ENCODE peak calls at places on chromosome 2, in four cellular contexts. One of them, this sample, is unnamed.

GRCh38 chr2:77161009-77161408 is 361.2 kb downstream of the LRRTM4 start:
- DNase-seq in IMR-90: peak; percentile 3
- DNase-seq in transverse colon: no peak
- DNase-seq in NB4: no peak
- DNase-seq in this sample: no peak

GRCh38 chr2:36650031-36650430 is 46.5 kb upstream of the VIT start:
- DNase-seq in IMR-90: peak; percentile 75
- DNase-seq in transverse colon: peak; percentile 46
- DNase-seq in NB4: peak; percentile 40
- DNase-seq in this sample: peak; percentile 70

GRCh38 chr2:224764565-224765236 is 48.5 kb upstream of the CCDC195 start:
- DNase-seq in NB4: no peak
- DNase-seq in IMR-90: no peak
- DNase-seq in transverse colon: no peak
- DNase-seq in this sample: peak; percentile 24

GRCh38 chr2:164954954-164955701 is at the start of gene SLC38A11:
- DNase-seq in NB4: no peak
- DNase-seq in IMR-90: no peak
- DNase-seq in transverse colon: peak; percentile 22
- DNase-seq in this sample: no peak

GRCh38 chr2:20370191-20370590 is 19.5 kb upstream of the PUM2 start:
- DNase-seq in NB4: no peak
- DNase-seq in transverse colon: no peak
- DNase-seq in IMR-90: peak; percentile 68
- DNase-seq in this sample: no peak

GRCh38 chr2:190846746-190847145 is 33.9 kb upstream of the GLS start:
- DNase-seq in IMR-90: no peak
- DNase-seq in NB4: no peak
- DNase-seq in transverse colon: no peak
- DNase-seq in this sample: no peak

GRCh38 chr2:11835403-11835802 is 89.0 kb downstream of the LPIN1 start:
- DNase-seq in IMR-90: no peak
- DNase-seq in transverse colon: no peak
- DNase-seq in NB4: peak; percentile 50
- DNase-seq in this sample: no peak

GRCh38 chr2:237129625-237130263 is 44.1 kb downstream of the COPS8 start:
- DNase-seq in IMR-90: no peak
- DNase-seq in transverse colon: no peak
- DNase-seq in NB4: no peak
- DNase-seq in this sample: no peak

GRCh38 chr2:11691071-11691660 is 21.2 kb upstream of the NTSR2 start:
- DNase-seq in IMR-90: no peak
- DNase-seq in transverse colon: no peak
- DNase-seq in NB4: no peak
- DNase-seq in this sample: no peak

GRCh38 chr2:77397763-77398162 is 124.4 kb downstream of the LRRTM4 start:
- DNase-seq in transverse colon: no peak
- DNase-seq in IMR-90: no peak
- DNase-seq in NB4: no peak
- DNase-seq in this sample: no peak

GRCh38 chr2:107020386-107020785 is 134.4 kb upstream of the ST6GAL2 start:
- DNase-seq in transverse colon: no peak
- DNase-seq in IMR-90: no peak
- DNase-seq in NB4: no peak
- DNase-seq in this sample: no peak

GRCh38 chr2:226585130-226585561 is 214.5 kb downstream of the IRS1 start:
- DNase-seq in NB4: no peak
- DNase-seq in transverse colon: no peak
- DNase-seq in IMR-90: no peak
- DNase-seq in this sample: no peak

GRCh38 chr2:70944291-70944690 is 8.6 kb downstream of the ATP6V1B1 start:
- DNase-seq in transverse colon: no peak
- DNase-seq in NB4: no peak
- DNase-seq in IMR-90: no peak
- DNase-seq in this sample: no peak

GRCh38 chr2:11532434-11533055 is 1.3 kb upstream of the GREB1 start:
- DNase-seq in IMR-90: peak; percentile 24
- DNase-seq in transverse colon: no peak
- DNase-seq in NB4: peak; percentile 77
- DNase-seq in this sample: peak; percentile 18

GRCh38 chr2:240646061-240646899 is 21.0 kb downstream of the GPR35 start:
- DNase-seq in NB4: peak; percentile 59
- DNase-seq in transverse colon: no peak
- DNase-seq in IMR-90: no peak
- DNase-seq in this sample: no peak

GRCh38 chr2:10331033-10331701 is 28.5 kb downstream of the HPCAL1 start:
- DNase-seq in transverse colon: peak; percentile 80
- DNase-seq in NB4: peak; percentile 92
- DNase-seq in IMR-90: no peak
- DNase-seq in this sample: peak; percentile 52

GRCh38 chr2:127220102-127220806 is at the start of gene CYP27C1:
- DNase-seq in IMR-90: no peak
- DNase-seq in transverse colon: no peak
- DNase-seq in NB4: peak; percentile 54
- DNase-seq in this sample: no peak

GRCh38 chr2:27537287-27537686 is 40.6 kb downstream of the GCKR start:
- DNase-seq in IMR-90: no peak
- DNase-seq in transverse colon: no peak
- DNase-seq in NB4: no peak
- DNase-seq in this sample: no peak

GRCh38 chr2:226124548-226125011 is 675.0 kb downstream of the IRS1 start:
- DNase-seq in IMR-90: peak; percentile 23
- DNase-seq in transverse colon: no peak
- DNase-seq in NB4: no peak
- DNase-seq in this sample: no peak

GRCh38 chr2:233413529-233414272 is 59.4 kb downstream of the DGKD start:
- DNase-seq in IMR-90: peak; percentile 46
- DNase-seq in transverse colon: no peak
- DNase-seq in NB4: peak; percentile 32
- DNase-seq in this sample: no peak

GRCh38 chr2:149573760-149574159 is 13.8 kb downstream of the MMADHC start:
- DNase-seq in transverse colon: no peak
- DNase-seq in NB4: peak; percentile 11
- DNase-seq in IMR-90: peak; percentile 48
- DNase-seq in this sample: no peak

GRCh38 chr2:169360984-169361705 is 1.2 kb downstream of the LRP2 start:
- DNase-seq in transverse colon: no peak
- DNase-seq in NB4: no peak
- DNase-seq in IMR-90: no peak
- DNase-seq in this sample: no peak

GRCh38 chr2:101479328-101479727 is 4.4 kb upstream of the RFX8 start:
- DNase-seq in transverse colon: no peak
- DNase-seq in NB4: no peak
- DNase-seq in IMR-90: peak; percentile 18
- DNase-seq in this sample: no peak

GRCh38 chr2:97774425-97774824 is 61.0 kb downstream of the ZAP70 start:
- DNase-seq in IMR-90: no peak
- DNase-seq in NB4: peak; percentile 19
- DNase-seq in transverse colon: no peak
- DNase-seq in this sample: no peak

GRCh38 chr2:128324008-128324896 is 5.6 kb upstream of the HS6ST1 start:
- DNase-seq in transverse colon: no peak
- DNase-seq in NB4: no peak
- DNase-seq in IMR-90: no peak
- DNase-seq in this sample: peak; percentile 0

DNA sequence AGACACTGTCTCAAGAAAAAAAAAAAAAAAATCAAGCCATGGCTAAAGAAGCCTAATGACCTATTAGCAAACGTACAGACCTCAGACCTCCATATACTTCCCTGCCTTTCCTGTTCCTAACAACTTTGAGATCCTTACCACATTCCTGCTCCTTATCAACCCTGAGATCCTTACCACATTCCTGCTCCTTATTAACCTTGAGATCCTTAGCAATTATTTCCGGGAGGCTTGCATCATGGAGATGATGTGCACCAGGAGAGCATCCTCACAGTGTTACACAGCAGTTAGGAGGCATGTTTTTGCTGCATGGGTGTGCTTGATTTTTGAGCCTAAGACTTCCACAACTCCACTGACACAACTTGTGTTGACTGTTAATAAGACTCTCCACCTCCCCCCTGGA is 54.6 kb upstream of the RASGRP3 start:
- DNase-seq in transverse colon: no peak
- DNase-seq in IMR-90: no peak
- DNase-seq in NB4: no peak
- DNase-seq in this sample: no peak
- H3K4me3 ChIP-seq in transverse colon: no peak overlapping the region
- H3K4me3 ChIP-seq in IMR-90: no peak overlapping the region
- H3K4me3 ChIP-seq in NB4: no peak overlapping the region
- H3K4me3 ChIP-seq in this sample: no peak overlapping the region

GRCh38 chr2:55113976-55114564 is 63.8 kb upstream of the RTN4 start:
- DNase-seq in IMR-90: no peak
- DNase-seq in NB4: peak; percentile 64
- DNase-seq in transverse colon: no peak
- DNase-seq in this sample: no peak

GRCh38 chr2:55111230-55111569 is 60.9 kb upstream of the RTN4 start:
- DNase-seq in NB4: no peak
- DNase-seq in IMR-90: no peak
- DNase-seq in transverse colon: no peak
- DNase-seq in this sample: no peak

GRCh38 chr2:55109219-55109891 is 59.1 kb upstream of the RTN4 start:
- DNase-seq in IMR-90: peak; percentile 92
- DNase-seq in transverse colon: peak; percentile 22
- DNase-seq in NB4: peak; percentile 44
- DNase-seq in this sample: no peak

GRCh38 chr2:55112229-55113016 is 62.2 kb upstream of the RTN4 start:
- DNase-seq in transverse colon: peak; percentile 60
- DNase-seq in IMR-90: peak; percentile 78
- DNase-seq in NB4: peak; percentile 93
- DNase-seq in this sample: no peak

GRCh38 chr2:55111570-55112228 is 61.4 kb upstream of the RTN4 start:
- DNase-seq in IMR-90: peak; percentile 96
- DNase-seq in transverse colon: peak; percentile 54
- DNase-seq in NB4: peak; percentile 100
- DNase-seq in this sample: no peak
- TF ChIP-seq CTCF in IMR-90: no peak
- TF ChIP-seq CTCF in transverse colon: no peak
- TF ChIP-seq CTCF in NB4: no peak
- TF ChIP-seq CTCF in this sample: no peak

DNA sequence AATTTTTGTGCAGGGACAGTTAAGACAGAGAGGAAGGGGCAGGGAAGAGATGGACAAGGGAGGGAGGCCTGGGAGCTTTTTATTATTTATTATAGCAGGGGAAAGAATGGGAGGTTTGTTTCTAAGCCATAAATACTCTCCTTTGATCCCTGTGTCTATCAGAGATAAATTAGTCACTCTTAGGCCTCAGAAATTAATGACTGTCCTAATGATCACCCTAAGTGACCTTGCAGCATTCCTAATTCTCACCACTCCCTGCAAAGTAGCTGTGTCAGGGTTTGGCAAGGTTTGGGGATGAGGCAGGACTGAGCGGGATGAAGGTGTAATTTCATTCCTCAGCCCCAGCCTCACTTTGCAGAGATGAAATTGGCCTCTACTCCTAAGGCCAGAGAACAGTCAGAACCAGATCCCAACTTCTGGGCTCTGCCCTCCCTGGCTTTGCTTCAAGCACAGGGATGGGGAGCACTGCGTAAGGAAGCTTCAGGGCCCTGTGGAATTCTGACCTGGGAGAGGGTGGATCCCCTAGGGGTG is 95.0 kb downstream of the TMEM17 start:
- DNase-seq in transverse colon: no peak
- DNase-seq in IMR-90: no peak
- DNase-seq in NB4: no peak
- DNase-seq in this sample: no peak
- H3K4me3 ChIP-seq in transverse colon: no peak overlapping the region
- H3K4me3 ChIP-seq in IMR-90: no peak overlapping the region
- H3K4me3 ChIP-seq in NB4: peak overlapping the region; percentile 45
- H3K4me3 ChIP-seq in this sample: no peak overlapping the region

DNA sequence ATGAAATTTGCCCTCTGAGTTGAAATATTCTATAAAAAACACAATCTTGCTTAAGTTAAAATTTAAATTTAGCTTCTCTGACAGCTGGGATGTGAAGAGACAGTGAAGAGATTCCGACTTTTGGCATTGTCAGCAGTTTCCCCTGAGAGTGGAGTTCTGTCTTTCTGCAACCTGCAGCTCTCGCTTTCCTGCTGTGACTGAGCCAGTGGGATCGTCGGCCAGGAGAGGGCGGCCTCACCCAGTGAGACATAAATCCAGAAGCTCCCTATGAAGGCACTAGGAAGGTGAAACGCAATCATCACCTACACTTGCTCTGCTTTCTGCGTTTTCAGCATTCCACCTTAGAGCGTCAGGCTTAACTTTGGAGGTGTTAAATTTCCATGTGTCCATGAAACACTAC is 75.4 kb upstream of the HNMT start:
- DNase-seq in transverse colon: peak; percentile 29
- DNase-seq in IMR-90: no peak
- DNase-seq in NB4: peak; percentile 35
- DNase-seq in this sample: peak; percentile 32
- TF ChIP-seq CTCF in transverse colon: peak; percentile 45
- TF ChIP-seq CTCF in IMR-90: peak; percentile 29
- TF ChIP-seq CTCF in NB4: peak; percentile 50
- TF ChIP-seq CTCF in this sample: peak; percentile 29